ENCODE peak calls at places on chromosomes 6 and 20, in four cellular contexts. I is lower leg skin; P is GM23338; S is CD8-positive, alpha-beta memory T cell. J is an unnamed sample.

GRCh38 chr20:50838322-50838625 is 43.4 kb downstream of the BCAS4 start:
- DNase-seq in I (no peak), P (no peak), S (no peak), J (no peak)

GRCh38 chr6:456358-456857 is 64.9 kb downstream of the IRF4 start:
- DNase-seq in I (no peak), P (peak), S (no peak), J (no peak)

GRCh38 chr20:36461600-36462439 is 79.5 kb upstream of the MYL9 start:
- DNase-seq in I (peak), P (peak), S (peak), J (peak)

GRCh38 chr6:27296106-27296783 is 15.8 kb downstream of the POM121L2 start:
- DNase-seq in I (no peak), P (peak), S (no peak), J (peak)

GRCh38 chr6:39870950-39871349 is 63.3 kb downstream of the MOCS1 start:
- DNase-seq in I (no peak), P (peak), S (no peak), J (no peak)

GRCh38 chr6:35311390-35312075 is 13.9 kb downstream of the DEF6 start:
- DNase-seq in I (no peak), P (no peak), S (peak), J (no peak)

GRCh38 chr6:153625089-153625488 is 414.0 kb upstream of the OPRM1 start:
- DNase-seq in I (no peak), P (peak), S (no peak), J (no peak)

GRCh38 chr6:88626460-88626859 is 337.0 kb downstream of the RNGTT start:
- DNase-seq in I (no peak), P (no peak), S (no peak), J (no peak)

GRCh38 chr6:132130530-132131298 is 179.5 kb upstream of the CCN2 start:
- DNase-seq in I (peak), P (no peak), S (no peak), J (peak)

GRCh38 chr6:46985943-46986342 is 56.2 kb downstream of the ADGRF1 start:
- DNase-seq in I (no peak), P (no peak), S (no peak), J (no peak)

GRCh38 chr6:136604928-136605485 is 54.8 kb upstream of the MAP7 start:
- DNase-seq in I (no peak), P (no peak), S (no peak), J (no peak)

GRCh38 chr6:163768905-163769304 is 354.4 kb downstream of the QKI start:
- DNase-seq in I (no peak), P (no peak), S (no peak), J (no peak)

GRCh38 chr20:53692465-53693067 is 98.9 kb upstream of the ZNF217 start:
- DNase-seq in I (no peak), P (no peak), S (no peak), J (peak)

GRCh38 chr6:90044833-90045337 is 150.6 kb downstream of the GJA10 start:
- DNase-seq in I (no peak), P (no peak), S (no peak), J (peak)

GRCh38 chr6:16318538-16318937 is 80.2 kb downstream of the GMPR start:
- DNase-seq in I (no peak), P (no peak), S (no peak), J (peak)

GRCh38 chr20:34030453-34030852 is 36.7 kb downstream of the RALY start:
- DNase-seq in I (no peak), P (no peak), S (no peak), J (no peak)

GRCh38 chr6:161549977-161550655 is 276.3 kb upstream of the AGPAT4 start:
- DNase-seq in I (no peak), P (peak), S (no peak), J (no peak)

GRCh38 chr6:163333686-163334085 is 80.8 kb upstream of the QKI start:
- DNase-seq in I (no peak), P (no peak), S (no peak), J (no peak)

GRCh38 chr6:142482249-142482648 is 180.4 kb downstream of the ADGRG6 start:
- DNase-seq in I (no peak), P (no peak), S (no peak), J (no peak)

GRCh38 chr20:38853759-38854158 is 48.3 kb downstream of the PPP1R16B start:
- DNase-seq in I (no peak), P (no peak), S (no peak), J (no peak)

GRCh38 chr6:73695619-73696421 is at the start of gene CD109:
- DNase-seq in I (peak), P (peak), S (peak), J (peak)

DNA sequence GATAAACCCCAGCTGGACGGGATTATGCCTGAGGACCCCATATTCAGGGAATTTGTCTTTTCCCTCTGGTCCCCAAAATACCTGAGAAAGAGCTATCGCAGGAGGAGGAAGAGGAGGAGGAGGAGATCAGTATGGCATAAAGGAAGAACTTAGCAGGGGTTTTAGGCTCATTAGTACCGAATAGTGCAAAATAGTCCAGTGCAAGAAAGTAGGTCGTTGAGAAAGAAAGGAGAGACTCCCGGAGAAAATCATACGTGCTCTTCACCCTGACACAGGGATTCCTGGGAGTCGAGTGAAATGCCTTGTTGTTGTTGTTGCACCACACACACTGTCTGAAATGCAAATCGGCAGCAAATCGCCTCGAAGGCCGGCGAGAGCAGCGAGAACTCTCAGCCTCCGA is 178.9 kb upstream of the ARID1B start:
- DNase-seq in I (no peak), P (no peak), S (no peak), J (no peak)
- H3K4me3 ChIP-seq in I (no peak), P (no peak), S (no peak), J (no peak)

GRCh38 chr20:47360489-47361267 is 4.2 kb upstream of the ZMYND8 start:
- DNase-seq in I (peak), P (peak), S (no peak), J (peak)
- H3K4me3 ChIP-seq in I (no peak), P (peak), S (no peak), J (no peak)

GRCh38 chr20:62859721-62860120 is 1.9 kb downstream of the TCFL5 start:
- DNase-seq in I (no peak), P (no peak), S (no peak), J (no peak)
- H3K4me3 ChIP-seq in I (no peak), P (peak), S (no peak), J (peak)

DNA sequence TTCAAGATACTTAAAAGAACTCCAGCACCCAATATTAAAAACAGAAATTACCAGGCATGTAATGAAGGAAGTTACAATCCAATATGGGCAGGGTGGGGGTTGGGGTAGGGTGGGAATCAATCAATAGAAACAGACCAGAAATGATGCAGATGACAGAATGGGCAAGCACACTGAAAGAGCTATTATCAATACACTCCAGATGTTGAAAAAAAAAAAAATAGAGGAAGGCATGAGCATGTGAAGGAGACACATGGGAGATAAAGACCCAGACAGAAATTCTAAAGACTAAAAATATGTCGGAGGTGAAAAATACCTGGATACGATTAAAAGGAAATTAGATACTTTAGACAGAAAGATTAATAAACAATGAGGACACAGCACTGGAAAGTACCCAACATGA is 19.0 kb upstream of the ZC3H12D start:
- DNase-seq in I (no peak), P (no peak), S (no peak), J (no peak)
- H3K4me3 ChIP-seq in I (no peak), P (no peak), S (no peak), J (no peak)

GRCh38 chr6:2890981-2891767 is 11.9 kb downstream of the SERPINB9 start:
- DNase-seq in I (no peak), P (no peak), S (no peak), J (no peak)
- H3K4me3 ChIP-seq in I (no peak), P (no peak), S (peak), J (no peak)

DNA sequence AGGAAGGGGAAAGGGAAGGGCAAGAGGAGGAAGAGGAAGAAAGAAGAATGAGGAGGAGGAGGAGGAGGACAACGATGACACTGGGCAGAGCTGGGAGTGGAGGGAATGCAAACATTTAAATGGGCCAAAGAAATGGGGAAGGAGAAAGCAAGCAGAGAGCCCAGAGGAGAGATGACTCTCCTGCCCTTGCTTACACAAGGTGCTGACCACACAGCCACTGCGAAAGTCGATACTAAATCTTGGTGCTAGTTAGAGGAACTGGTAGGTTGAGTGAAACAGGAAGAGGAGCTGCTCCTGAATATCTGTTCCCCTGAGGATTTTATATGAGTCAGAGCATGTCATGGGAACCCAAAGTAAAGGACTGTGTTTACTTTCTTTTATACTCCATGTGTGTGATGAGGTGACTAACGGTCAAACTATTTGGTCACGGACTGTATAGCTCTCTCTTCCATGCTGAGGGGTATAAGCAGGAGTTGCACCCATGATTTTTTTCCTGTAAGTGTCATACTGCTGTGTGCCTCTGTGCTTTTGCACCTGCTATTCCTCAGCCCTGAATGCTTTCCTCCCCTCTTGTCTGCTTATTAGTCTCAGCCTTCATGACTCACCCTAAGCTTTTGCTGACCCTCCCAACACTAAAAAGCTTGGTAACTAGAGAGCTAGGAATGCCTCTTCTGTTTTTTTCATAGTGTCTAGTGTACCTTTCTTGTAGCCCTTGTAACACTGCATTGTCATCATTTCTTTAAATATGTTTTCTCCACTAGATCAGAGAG is 9.5 kb upstream of the PAQR8 start:
- DNase-seq in I (no peak), P (peak), S (no peak), J (peak)
- H3K4me3 ChIP-seq in I (no peak), P (no peak), S (no peak), J (peak)

DNA sequence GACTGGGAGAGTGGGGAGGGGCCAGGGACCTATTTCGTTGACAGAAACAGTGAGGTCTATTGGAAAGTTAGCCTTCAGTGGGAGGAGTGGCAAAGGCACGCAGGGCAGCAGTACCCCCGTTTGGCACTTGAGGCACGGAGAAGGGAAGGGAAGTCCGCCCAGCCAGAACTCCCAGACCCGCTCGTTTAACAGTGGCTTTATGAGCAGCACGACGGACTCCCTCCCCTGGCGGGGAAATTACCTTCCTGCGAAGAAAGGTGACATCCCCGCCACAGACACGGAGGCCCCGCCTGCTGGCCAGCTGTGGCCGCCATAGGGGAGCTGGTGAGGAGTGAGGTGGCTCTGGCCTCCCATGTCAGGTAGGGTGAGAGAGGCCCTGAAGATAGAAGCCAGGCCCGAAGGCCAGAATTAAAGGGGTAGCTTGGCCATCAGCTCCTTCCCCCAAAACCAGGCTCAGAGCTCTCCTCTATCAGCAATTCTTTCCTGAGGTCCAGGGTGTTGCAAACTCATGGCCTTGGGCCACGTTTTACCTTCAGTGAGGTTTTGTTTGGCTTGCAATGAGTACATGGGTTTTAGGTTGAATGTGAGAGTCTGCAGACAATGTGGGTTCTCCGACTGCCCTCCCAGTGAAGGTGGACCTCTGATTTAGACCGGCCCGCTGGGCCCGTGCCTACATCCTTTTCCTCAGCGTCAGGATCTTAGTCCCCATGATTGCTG is 123.7 kb downstream of the MRPL14 start:
- DNase-seq in I (no peak), P (peak), S (no peak), J (no peak)
- H3K4me3 ChIP-seq in I (no peak), P (peak), S (peak), J (no peak)

GRCh38 chr6:25384967-25385366 is 105.8 kb downstream of the CARMIL1 start:
- DNase-seq in I (no peak), P (no peak), S (no peak), J (no peak)
- H3K4me3 ChIP-seq in I (no peak), P (no peak), S (no peak), J (no peak)